ENCODE peak calls at places on chromosomes 1 and 21, in five cellular contexts. L, A, K, W and E are unnamed samples.

GRCh38 chr21:45179568-45180288 is 105.3 kb downstream of the ADARB1 start:
- DNase-seq in W (no peak), A (no peak), K (no peak), L (no peak), E (no peak)

GRCh38 chr1:43776043-43776761 is 68.9 kb downstream of the ST3GAL3 start:
- DNase-seq in K (peak; percentile 89), A (no peak), L (no peak), W (no peak), E (no peak)

GRCh38 chr1:216461466-216461865 is 38.2 kb upstream of the USH2A start:
- DNase-seq in W (no peak), K (peak; percentile 65), A (no peak), L (no peak), E (no peak)

GRCh38 chr1:65334081-65334480 is 24.7 kb downstream of the DNAJC6 start:
- DNase-seq in L (no peak), K (no peak), A (no peak), W (no peak), E (no peak)

GRCh38 chr1:51044834-51045233 is 57.2 kb upstream of the C1orf185 start:
- DNase-seq in L (no peak), A (no peak), K (no peak), W (no peak), E (no peak)

GRCh38 chr1:225999227-225999911 is at the start of gene SDE2:
- DNase-seq in A (peak; percentile 88), L (peak; percentile 99), K (peak; percentile 98), W (peak; percentile 100), E (peak; percentile 100)

GRCh38 chr21:35850542-35851103 is 209.7 kb downstream of the SETD4 start:
- DNase-seq in W (no peak), K (no peak), L (no peak), A (no peak), E (no peak)

GRCh38 chr1:2987773-2988172 is 33.5 kb upstream of the ACTRT2 start:
- DNase-seq in A (no peak), K (no peak), L (no peak), W (no peak), E (no peak)

GRCh38 chr21:44751186-44751798 is 39.9 kb upstream of the TSPEAR start:
- DNase-seq in K (no peak), A (no peak), L (no peak), W (no peak), E (no peak)

GRCh38 chr21:41767606-41768370 is 936 bp upstream of the RIPK4 start:
- DNase-seq in A (no peak), K (peak; percentile 17), W (no peak), L (no peak), E (no peak)

GRCh38 chr1:67735220-67735619 is 50.2 kb downstream of the GADD45A start:
- DNase-seq in W (no peak), L (no peak), A (no peak), K (no peak), E (no peak)

GRCh38 chr1:67733741-67734690 is 49.0 kb downstream of the GADD45A start:
- DNase-seq in W (no peak), A (no peak), L (no peak), K (no peak), E (no peak)

GRCh38 chr1:67736750-67737149 is 51.7 kb downstream of the GADD45A start:
- DNase-seq in W (no peak), A (no peak), K (no peak), L (no peak), E (no peak)

GRCh38 chr1:67737875-67738274 is 52.9 kb downstream of the GADD45A start:
- DNase-seq in K (no peak), A (no peak), L (no peak), W (no peak), E (no peak)

DNA sequence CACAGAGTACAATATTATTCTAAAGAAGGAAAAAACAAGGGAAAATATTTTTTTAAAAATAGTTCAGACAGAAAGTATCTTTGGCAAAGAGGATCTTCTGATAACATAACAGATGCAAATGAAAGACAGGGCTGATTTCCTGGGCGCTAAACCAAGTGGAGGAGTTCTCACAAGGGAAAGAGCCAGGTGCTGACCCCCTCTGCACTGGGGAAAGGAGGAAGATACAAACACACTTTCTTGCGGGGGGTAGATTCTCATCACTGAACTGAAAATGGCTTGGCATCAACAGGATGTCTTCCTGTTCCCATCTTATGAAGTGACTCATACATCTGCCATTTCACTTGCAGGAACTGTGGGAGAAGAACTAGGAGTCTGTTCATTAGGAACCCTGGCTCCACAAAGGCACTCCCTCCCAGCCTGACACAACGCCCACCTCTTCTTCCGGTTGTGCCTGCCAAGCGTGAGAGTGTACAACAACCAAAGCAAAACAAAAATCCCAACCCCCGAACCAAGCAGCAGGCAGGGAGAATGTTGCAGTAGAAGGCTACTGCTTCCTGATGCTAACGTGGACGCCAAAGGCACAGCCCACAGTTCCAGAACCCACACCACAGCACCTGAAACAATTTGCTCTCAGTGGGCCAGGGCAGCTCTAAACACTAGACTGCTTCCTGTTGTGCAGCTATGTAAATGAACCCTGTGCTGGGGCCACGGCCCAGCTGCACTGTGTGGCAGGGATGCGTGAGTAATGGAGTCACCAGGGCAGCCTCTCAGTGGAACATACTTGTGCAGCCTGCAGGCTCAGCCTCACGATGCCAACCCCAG is 51.0 kb downstream of the GADD45A start:
- DNase-seq in W (peak; percentile 43), L (peak; percentile 79), A (peak; percentile 36), K (peak; percentile 96), E (peak; percentile 72)
- TF ChIP-seq POLR2A in W (no peak), L (peak; percentile 14), A (no peak), K (no peak), E (no peak)

DNA sequence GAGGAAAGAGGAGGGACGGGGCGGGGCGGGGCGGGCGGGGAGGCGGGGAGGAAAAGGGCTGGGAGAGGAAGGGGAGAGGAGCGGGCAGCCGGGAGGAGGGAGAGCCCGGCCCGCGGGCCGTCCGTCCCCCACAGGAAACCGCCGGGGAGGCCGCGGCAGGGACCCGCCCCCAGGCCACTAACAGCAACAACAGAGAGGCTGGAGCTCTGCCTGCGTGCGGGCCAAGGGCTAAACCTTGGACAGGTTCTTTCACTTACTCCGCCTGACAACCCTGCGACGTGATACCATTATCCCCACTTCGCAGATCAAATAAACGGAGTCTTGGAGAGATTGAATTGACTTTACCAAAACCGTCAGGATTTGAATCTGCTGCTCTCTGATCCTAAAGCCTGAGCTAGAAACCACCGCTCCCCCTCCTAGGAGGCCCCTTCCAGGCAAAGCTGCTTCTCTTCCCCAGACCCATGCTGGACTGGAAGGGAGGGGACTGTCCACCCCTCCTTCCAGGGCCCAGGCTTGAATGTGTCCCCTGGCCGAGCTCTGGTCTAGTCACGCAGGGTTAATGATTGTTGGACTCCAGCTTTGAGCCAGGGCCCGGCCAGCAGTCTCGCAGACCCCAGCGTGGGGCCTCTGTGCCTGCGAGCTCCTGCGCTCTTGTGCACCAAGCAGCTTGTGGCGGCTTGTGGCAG is at the start of gene EVA1B:
- DNase-seq in A (peak; percentile 51), L (peak; percentile 60), W (peak; percentile 71), K (peak; percentile 82), E (peak; percentile 73)
- TF ChIP-seq POLR2A in A (no peak), L (no peak), W (peak; percentile 19), K (no peak), E (no peak)

GRCh38 chr1:235367000-235367908 is at the start of gene TBCE:
- DNase-seq in K (peak; percentile 98), A (peak; percentile 97), W (peak; percentile 98), L (peak; percentile 91), E (peak; percentile 98)
- TF ChIP-seq POLR2A in K (peak; percentile 82), A (peak; percentile 96), W (peak; percentile 95), L (peak; percentile 69), E (no peak)

DNA sequence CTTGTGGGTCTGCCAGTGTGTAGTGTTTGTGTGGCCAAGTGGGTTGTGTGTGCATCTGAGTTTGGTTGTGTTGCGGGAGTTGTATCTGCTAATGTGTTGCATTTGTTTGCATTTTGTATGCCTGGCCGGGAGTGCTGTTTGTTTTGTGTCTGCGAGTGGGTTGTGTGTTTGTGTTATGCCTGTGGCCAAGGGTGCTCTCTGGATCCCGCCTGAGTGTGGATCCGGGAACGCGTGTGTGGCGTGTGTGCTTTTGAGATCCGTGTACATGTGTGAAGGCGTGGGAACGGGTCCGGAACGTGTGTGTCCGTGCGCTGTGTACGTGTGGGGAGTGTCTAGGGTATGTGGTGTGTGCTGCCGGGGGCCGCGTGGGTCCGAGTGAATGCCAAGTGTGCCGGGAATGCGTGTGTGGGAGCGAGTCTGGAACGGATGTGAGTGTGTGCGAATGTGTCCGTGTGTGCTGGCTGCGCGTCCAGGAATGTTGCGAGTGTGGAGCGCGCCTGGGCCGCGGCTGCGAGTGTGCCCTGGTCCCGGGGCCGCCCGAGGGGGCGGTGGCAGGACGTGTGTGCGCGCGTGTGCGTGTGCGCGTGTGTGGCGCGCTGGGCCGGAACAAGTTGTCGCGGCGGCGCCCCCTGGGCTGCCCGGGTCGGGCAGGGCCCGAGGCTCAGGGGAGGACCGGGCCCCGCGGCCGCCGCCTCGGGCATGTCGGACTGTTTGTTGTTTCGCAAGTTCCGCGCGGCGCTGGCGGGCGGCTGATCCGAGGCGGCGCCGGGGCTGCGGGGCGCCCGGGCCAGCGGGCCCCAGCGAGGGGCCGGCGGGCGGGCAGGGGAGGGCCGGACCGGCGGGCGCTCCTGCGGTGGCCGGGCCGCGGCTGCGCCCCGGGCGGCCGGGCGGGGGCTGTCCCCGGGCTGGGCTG is 927 bp downstream of the PTPRU start:
- DNase-seq in K (peak; percentile 45), W (peak; percentile 59), L (no peak), A (no peak), E (peak; percentile 44)
- TF ChIP-seq POLR2A in K (no peak), W (peak; percentile 38), L (no peak), A (peak; percentile 20), E (no peak)

DNA sequence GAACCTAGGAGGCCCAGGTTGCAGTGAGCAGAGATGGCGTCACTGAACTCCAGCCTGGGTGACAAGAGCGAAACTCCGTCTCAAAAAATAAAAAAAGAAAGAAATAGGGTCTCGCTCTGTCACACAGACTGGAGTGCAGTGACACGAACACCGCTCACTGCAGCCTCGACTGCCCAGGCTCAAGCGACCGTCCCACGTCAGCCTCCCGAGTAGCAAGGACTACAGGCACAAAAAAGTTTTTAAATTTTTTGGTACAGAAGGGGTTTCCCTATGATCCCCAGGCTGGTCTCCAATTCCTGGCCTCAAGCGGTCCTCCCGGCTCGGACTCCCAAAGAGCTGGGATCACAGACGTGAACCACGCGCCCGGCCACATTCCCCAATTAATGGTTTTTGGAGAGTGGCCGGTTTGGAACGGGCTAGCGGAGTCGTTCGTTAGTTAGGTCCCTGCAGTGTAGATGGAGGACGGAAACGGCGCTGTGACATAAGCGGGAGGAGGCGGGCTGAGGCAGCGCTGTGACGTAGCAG is 611 bp upstream of the GUK1 start:
- DNase-seq in L (no peak), A (no peak), K (no peak), W (no peak), E (no peak)
- TF ChIP-seq POLR2A in L (no peak), A (peak; percentile 62), K (no peak), W (no peak), E (no peak)

GRCh38 chr1:156115514-156116374 is 1.2 kb downstream of the LMNA start:
- DNase-seq in W (peak; percentile 75), L (no peak), A (no peak), K (peak; percentile 65), E (peak; percentile 62)
- TF ChIP-seq POLR2A in W (peak; percentile 54), L (peak; percentile 72), A (no peak), K (peak; percentile 74), E (no peak)

DNA sequence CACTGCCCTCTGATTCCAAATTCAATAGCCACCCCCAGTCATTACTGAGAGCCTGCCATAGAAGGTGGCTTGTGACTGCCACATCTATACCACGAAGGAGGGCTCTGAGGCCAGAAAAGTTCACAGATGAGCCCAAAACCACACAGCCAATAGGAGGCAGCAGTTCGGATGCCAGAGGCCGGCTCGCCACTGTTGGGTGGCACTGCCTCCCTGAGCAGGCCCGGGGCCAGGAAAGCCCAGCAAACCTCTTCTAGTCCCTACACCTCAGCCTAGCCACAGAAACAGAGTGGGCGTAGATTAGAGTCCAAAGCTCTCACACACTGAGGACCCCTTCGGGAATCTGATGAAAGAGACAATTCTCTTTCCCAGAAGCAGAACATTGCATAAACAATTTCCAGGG is 5.9 kb upstream of the CAMK2N1 start:
- DNase-seq in L (no peak), W (no peak), A (no peak), K (no peak), E (no peak)
- TF ChIP-seq POLR2A in L (no peak), W (no peak), A (no peak), K (no peak), E (no peak)